ENCODE peak calls at places on chromosome 6, in ten cellular contexts. Y is HCT116, B is GM12865, L is cardiac fibroblast, Z is choroid plexus epithelial cell, P is PC-9, D is uterus, G is B cell, M is AG04450, E is progenitor cell of endocrine pancreas. I is an unnamed sample.

GRCh38 chr6:113668712-113669408 is 188.3 kb upstream of the MARCKS start:
- DNase-seq in Y (no peak), B (peak), L (no peak), Z (no peak), P (no peak), D (no peak), G (no peak), M (no peak), E (no peak), I (no peak)

GRCh38 chr6:128696651-128697391 is 176.4 kb upstream of the PTPRK start:
- DNase-seq in Y (peak), B (no peak), L (peak), Z (peak), P (peak), D (no peak), G (no peak), M (peak), E (no peak), I (no peak)

GRCh38 chr6:32581275-32582095 is 8.2 kb downstream of the HLA-DRB1 start:
- DNase-seq in Y (no peak), B (no peak), L (no peak), Z (no peak), P (no peak), D (no peak), G (no peak), M (no peak), E (no peak), I (no peak)

GRCh38 chr6:168650686-168651085 is 209.7 kb downstream of the SMOC2 start:
- DNase-seq in Y (no peak), B (no peak), L (no peak), Z (no peak), P (no peak), D (peak), G (no peak), M (no peak), E (no peak), I (no peak)

GRCh38 chr6:97151611-97152010 is 131.4 kb downstream of the MMS22L start:
- DNase-seq in Y (no peak), B (no peak), L (no peak), Z (no peak), P (no peak), D (no peak), G (no peak), M (no peak), E (no peak), I (no peak)

GRCh38 chr6:14754636-14755513 is 491.0 kb upstream of the JARID2 start:
- DNase-seq in Y (no peak), B (peak), L (no peak), Z (no peak), P (no peak), D (no peak), G (no peak), M (no peak), E (no peak), I (no peak)

GRCh38 chr6:147642458-147642857 is 134.0 kb downstream of the SAMD5 start:
- DNase-seq in Y (no peak), B (no peak), L (peak), Z (peak), P (peak), D (no peak), G (no peak), M (peak), E (no peak), I (no peak)

GRCh38 chr6:148530976-148531375 is 188.3 kb downstream of the SASH1 start:
- DNase-seq in Y (no peak), B (no peak), L (peak), Z (peak), P (no peak), D (no peak), G (no peak), M (no peak), E (no peak), I (no peak)

GRCh38 chr6:80104520-80104919 is 2.0 kb upstream of the BCKDHB start:
- DNase-seq in Y (no peak), B (no peak), L (no peak), Z (no peak), P (no peak), D (no peak), G (no peak), M (no peak), E (no peak), I (no peak)

GRCh38 chr6:24484657-24485318 is 4.6 kb downstream of the GPLD1 start:
- DNase-seq in Y (no peak), B (no peak), L (no peak), Z (peak), P (no peak), D (no peak), G (no peak), M (no peak), E (no peak), I (no peak)

GRCh38 chr6:154791561-154792317 is 58.5 kb downstream of the SCAF8 start:
- DNase-seq in Y (no peak), B (no peak), L (peak), Z (peak), P (no peak), D (no peak), G (no peak), M (no peak), E (no peak), I (no peak)

GRCh38 chr6:107075951-107076381 is 39.3 kb downstream of the BEND3 start:
- DNase-seq in Y (no peak), B (peak), L (peak), Z (peak), P (no peak), D (no peak), G (no peak), M (no peak), E (no peak), I (peak)

GRCh38 chr6:20085817-20086216 is 126.5 kb downstream of the MBOAT1 start:
- DNase-seq in Y (no peak), B (no peak), L (no peak), Z (no peak), P (no peak), D (no peak), G (no peak), M (no peak), E (no peak), I (no peak)

GRCh38 chr6:26328265-26328844 is 36.6 kb upstream of the BTN3A2 start:
- DNase-seq in Y (no peak), B (peak), L (peak), Z (no peak), P (peak), D (no peak), G (no peak), M (no peak), E (no peak), I (no peak)

GRCh38 chr6:162198072-162198471 is 529.5 kb downstream of the PRKN start:
- DNase-seq in Y (no peak), B (no peak), L (no peak), Z (no peak), P (no peak), D (no peak), G (no peak), M (no peak), E (no peak), I (no peak)

GRCh38 chr6:110625883-110626282 is 149.5 kb upstream of the SLC22A16 start:
- DNase-seq in Y (no peak), B (no peak), L (peak), Z (peak), P (no peak), D (no peak), G (no peak), M (no peak), E (no peak), I (no peak)

GRCh38 chr6:88133718-88134117 is 32.4 kb downstream of the CNR1 start:
- DNase-seq in Y (no peak), B (no peak), L (no peak), Z (no peak), P (no peak), D (no peak), G (no peak), M (no peak), E (no peak), I (no peak)

GRCh38 chr6:83511901-83512681 is at the start of gene PRSS35:
- DNase-seq in Y (peak), B (peak), L (peak), Z (peak), P (peak), D (peak), G (no peak), M (no peak), E (peak), I (peak)

GRCh38 chr6:85449818-85450577 is at the start of gene NT5E:
- DNase-seq in Y (no peak), B (peak), L (peak), Z (peak), P (peak), D (peak), G (peak), M (no peak), E (peak), I (peak)

GRCh38 chr6:4607026-4607704 is 169.0 kb upstream of the CDYL start:
- DNase-seq in Y (peak), B (peak), L (peak), Z (peak), P (peak), D (peak), G (no peak), M (peak), E (no peak), I (no peak)

GRCh38 chr6:166691199-166691598 is 64.1 kb upstream of the RPS6KA2 start:
- DNase-seq in Y (peak), B (no peak), L (peak), Z (peak), P (peak), D (peak), G (no peak), M (peak), E (no peak), I (no peak)

GRCh38 chr6:168091381-168092264 is 12.6 kb upstream of the FRMD1 start:
- DNase-seq in Y (no peak), B (no peak), L (no peak), Z (no peak), P (no peak), D (no peak), G (no peak), M (no peak), E (no peak), I (no peak)

GRCh38 chr6:84665392-84665791 is 99.0 kb downstream of the TBX18 start:
- DNase-seq in Y (no peak), B (no peak), L (no peak), Z (peak), P (no peak), D (no peak), G (no peak), M (no peak), E (no peak), I (no peak)

GRCh38 chr6:88124925-88125557 is 41.1 kb downstream of the CNR1 start:
- DNase-seq in Y (no peak), B (no peak), L (peak), Z (no peak), P (no peak), D (no peak), G (no peak), M (no peak), E (no peak), I (no peak)

GRCh38 chr6:30876039-30876730 is 8.1 kb upstream of the DDR1 start:
- DNase-seq in Y (peak), B (peak), L (peak), Z (peak), P (no peak), D (peak), G (no peak), M (no peak), E (no peak), I (no peak)

GRCh38 chr6:22036267-22036666 is 260.6 kb downstream of the PRL start:
- DNase-seq in Y (peak), B (peak), L (peak), Z (peak), P (peak), D (no peak), G (no peak), M (no peak), E (peak), I (peak)

GRCh38 chr6:10901751-10902150 is 14.9 kb downstream of the SYCP2L start:
- DNase-seq in Y (no peak), B (peak), L (no peak), Z (no peak), P (no peak), D (no peak), G (peak), M (no peak), E (no peak), I (peak)

GRCh38 chr6:81552644-81553043 is 199.8 kb downstream of the TENT5A start:
- DNase-seq in Y (no peak), B (no peak), L (no peak), Z (no peak), P (no peak), D (no peak), G (no peak), M (no peak), E (no peak), I (no peak)

GRCh38 chr6:28771401-28772267 is 152.2 kb downstream of the TRIM27 start:
- DNase-seq in Y (no peak), B (no peak), L (no peak), Z (no peak), P (no peak), D (no peak), G (no peak), M (no peak), E (no peak), I (no peak)

GRCh38 chr6:28768187-28768913 is 155.4 kb downstream of the TRIM27 start:
- DNase-seq in Y (no peak), B (no peak), L (no peak), Z (no peak), P (no peak), D (no peak), G (no peak), M (no peak), E (no peak), I (no peak)

GRCh38 chr6:28770732-28771131 is 153.1 kb downstream of the TRIM27 start:
- DNase-seq in Y (no peak), B (no peak), L (no peak), Z (no peak), P (no peak), D (no peak), G (no peak), M (no peak), E (no peak), I (no peak)

GRCh38 chr6:28767691-28768090 is 156.1 kb downstream of the TRIM27 start:
- DNase-seq in Y (no peak), B (no peak), L (no peak), Z (no peak), P (no peak), D (no peak), G (no peak), M (no peak), E (no peak), I (no peak)

DNA sequence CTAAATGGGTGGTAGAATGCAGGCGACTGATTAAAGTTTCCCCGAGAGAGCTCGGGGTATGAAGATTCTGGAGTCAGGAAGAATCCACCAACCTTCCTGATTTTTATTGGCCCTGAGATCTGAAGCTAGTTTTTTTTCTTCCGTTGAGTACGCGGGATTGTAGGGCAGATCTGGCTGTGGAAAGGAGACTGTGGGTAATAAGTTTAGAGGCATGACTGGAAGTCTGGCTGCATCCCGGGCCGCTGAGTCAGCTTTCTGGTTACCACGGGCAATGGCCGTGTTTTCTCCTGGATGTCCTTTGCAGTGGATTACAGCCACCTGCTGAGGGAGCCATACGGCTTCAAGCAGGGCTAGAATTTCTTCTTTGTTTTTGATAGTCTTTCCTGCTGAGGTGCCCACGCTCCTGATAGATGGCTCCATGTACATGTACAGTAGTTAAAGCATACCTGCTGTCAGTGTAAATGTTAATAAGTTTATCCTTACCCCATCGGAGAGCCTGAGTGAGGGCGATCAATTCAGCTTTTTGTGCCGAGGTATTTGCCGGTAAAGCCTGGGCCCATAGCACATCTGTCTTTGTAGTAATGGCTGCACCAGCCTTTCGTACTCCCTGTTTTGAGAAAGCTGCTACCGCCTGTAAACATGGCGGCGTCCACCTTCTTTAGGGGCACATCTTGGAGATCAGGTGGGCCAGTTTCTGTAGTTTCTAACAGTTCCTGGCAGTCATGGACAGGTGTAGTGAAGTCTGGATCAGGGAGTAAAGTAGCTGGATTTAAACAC is 154.0 kb downstream of the TRIM27 start:
- DNase-seq in Y (no peak), B (no peak), L (peak), Z (peak), P (peak), D (no peak), G (no peak), M (no peak), E (no peak), I (no peak)
- TF ChIP-seq CTCF in Y (peak), B (no peak), L (peak), Z (peak), P (peak), D (no peak), G (no peak), M (peak), E (peak), I (no peak)

GRCh38 chr6:35664945-35665344 is 23.8 kb downstream of the FKBP5 start:
- DNase-seq in Y (no peak), B (no peak), L (no peak), Z (no peak), P (no peak), D (no peak), G (no peak), M (no peak), E (no peak), I (no peak)

GRCh38 chr6:35665573-35665972 is 23.1 kb downstream of the FKBP5 start:
- DNase-seq in Y (no peak), B (peak), L (no peak), Z (no peak), P (no peak), D (no peak), G (no peak), M (no peak), E (no peak), I (peak)

GRCh38 chr6:35669441-35669776 is 19.3 kb downstream of the FKBP5 start:
- DNase-seq in Y (no peak), B (peak), L (peak), Z (peak), P (no peak), D (no peak), G (no peak), M (no peak), E (no peak), I (no peak)

GRCh38 chr6:35668708-35669440 is 19.8 kb downstream of the FKBP5 start:
- DNase-seq in Y (no peak), B (no peak), L (peak), Z (no peak), P (no peak), D (no peak), G (no peak), M (no peak), E (no peak), I (no peak)

GRCh38 chr6:35668096-35668495 is 20.6 kb downstream of the FKBP5 start:
- DNase-seq in Y (no peak), B (no peak), L (no peak), Z (no peak), P (no peak), D (no peak), G (no peak), M (no peak), E (no peak), I (no peak)
- TF ChIP-seq CTCF in Y (no peak), B (no peak), L (no peak), Z (no peak), P (no peak), D (no peak), G (no peak), M (no peak), E (no peak), I (no peak)

GRCh38 chr6:108359901-108360882 is 65.3 kb downstream of the AFG1L start:
- DNase-seq in Y (no peak), B (no peak), L (peak), Z (peak), P (no peak), D (no peak), G (no peak), M (no peak), E (no peak), I (no peak)
- TF ChIP-seq CTCF in Y (peak), B (peak), L (peak), Z (peak), P (no peak), D (no peak), G (peak), M (no peak), E (no peak), I (no peak)

DNA sequence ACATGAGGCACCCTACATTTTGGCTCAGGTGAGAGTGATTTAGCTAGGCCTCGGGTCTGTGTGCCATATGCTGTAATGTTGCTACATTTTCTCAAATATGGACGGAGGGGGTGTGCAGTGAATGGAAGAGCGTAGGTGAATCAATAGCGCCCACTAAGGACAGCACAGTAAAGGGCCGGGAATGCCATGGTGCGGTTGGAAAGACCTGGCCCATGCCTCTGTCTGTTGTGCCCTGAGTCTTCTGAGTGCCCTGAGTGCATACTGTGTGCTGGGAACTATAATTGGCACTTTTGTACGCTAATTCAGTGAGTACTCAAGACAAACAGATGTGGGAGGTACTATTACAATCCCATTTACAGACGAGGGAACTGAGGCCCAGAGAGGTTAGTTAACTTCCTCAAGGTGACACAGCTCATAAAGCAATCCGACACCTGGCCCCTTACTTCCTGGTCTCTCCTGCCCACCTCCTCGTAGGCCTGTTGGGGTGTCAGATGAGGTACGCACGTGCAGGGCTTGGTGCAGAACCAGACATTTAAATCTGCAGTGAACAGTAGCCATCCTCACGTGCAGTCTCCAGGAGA is 17.3 kb downstream of the SLC22A1 start:
- DNase-seq in Y (no peak), B (no peak), L (no peak), Z (no peak), P (no peak), D (no peak), G (no peak), M (no peak), E (no peak), I (no peak)
- TF ChIP-seq CTCF in Y (no peak), B (no peak), L (no peak), Z (no peak), P (no peak), D (no peak), G (no peak), M (no peak), E (no peak), I (no peak)

GRCh38 chr6:108242259-108242658 is 18.6 kb downstream of the SNX3 start:
- DNase-seq in Y (no peak), B (no peak), L (no peak), Z (no peak), P (no peak), D (no peak), G (no peak), M (no peak), E (no peak), I (no peak)
- TF ChIP-seq CTCF in Y (no peak), B (no peak), L (no peak), Z (no peak), P (no peak), D (no peak), G (no peak), M (no peak), E (no peak), I (no peak)

DNA sequence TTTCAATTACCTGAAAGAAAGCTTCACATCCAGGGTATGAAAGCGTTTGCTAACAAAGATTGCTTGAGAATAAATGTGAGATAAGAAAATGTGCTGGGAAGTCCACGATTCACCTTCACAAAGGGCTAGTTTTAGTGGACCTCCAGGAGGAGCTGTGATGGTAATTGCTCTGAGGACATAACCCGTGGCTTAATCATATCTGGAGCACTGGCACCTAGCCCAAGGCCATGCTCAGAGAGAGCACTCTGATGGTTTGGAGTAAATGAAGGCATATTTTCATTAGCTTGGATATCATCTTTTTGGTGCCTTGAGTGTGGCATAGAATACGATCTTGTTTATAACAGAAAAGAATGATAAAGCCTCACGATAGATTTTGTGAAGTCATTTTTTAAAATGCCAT is 46.9 kb upstream of the BACH2 start:
- DNase-seq in Y (peak), B (no peak), L (peak), Z (peak), P (no peak), D (no peak), G (no peak), M (no peak), E (no peak), I (no peak)
- TF ChIP-seq CTCF in Y (peak), B (no peak), L (no peak), Z (peak), P (no peak), D (no peak), G (no peak), M (peak), E (no peak), I (no peak)

GRCh38 chr6:130742282-130742681 is 84.9 kb upstream of the SMLR1 start:
- DNase-seq in Y (no peak), B (no peak), L (peak), Z (peak), P (no peak), D (no peak), G (no peak), M (no peak), E (no peak), I (no peak)

GRCh38 chr6:130740308-130740707 is 86.9 kb upstream of the SMLR1 start:
- DNase-seq in Y (no peak), B (no peak), L (no peak), Z (no peak), P (no peak), D (no peak), G (no peak), M (no peak), E (no peak), I (no peak)

GRCh38 chr6:130744601-130745382 is 82.4 kb upstream of the SMLR1 start:
- DNase-seq in Y (no peak), B (no peak), L (no peak), Z (no peak), P (no peak), D (no peak), G (no peak), M (no peak), E (no peak), I (no peak)

GRCh38 chr6:130743175-130743574 is 84.0 kb upstream of the SMLR1 start:
- DNase-seq in Y (no peak), B (no peak), L (no peak), Z (no peak), P (no peak), D (no peak), G (no peak), M (no peak), E (no peak), I (no peak)
- TF ChIP-seq CTCF in Y (peak), B (no peak), L (peak), Z (peak), P (no peak), D (no peak), G (no peak), M (peak), E (peak), I (no peak)